ENCODE peak calls at places on chromosomes 5 and 9, in nine cellular contexts. U is iPS DF 6.9, L is skeletal muscle cell, H is kidney epithelial cell, R is HCT116, P is cardiac fibroblast, G is Peyer's patch, A is OCI-LY7, Z is A549. Q is an unnamed sample.

GRCh38 chr9:98240475-98240874 is 15.0 kb downstream of the TBC1D2 start:
- DNase-seq in A (no peak), Z (no peak), U (no peak), H (no peak), P (no peak), L (no peak), G (no peak), R (no peak), Q (no peak)

GRCh38 chr9:115194216-115194615 is 76.3 kb upstream of the TNC start:
- DNase-seq in P (no peak), U (no peak), R (no peak), G (no peak), L (no peak), A (no peak), Z (no peak), H (no peak), Q (no peak)

GRCh38 chr5:172896465-172896864 is 62.4 kb downstream of the ERGIC1 start:
- DNase-seq in R (no peak), L (no peak), G (no peak), H (no peak), Z (no peak), U (no peak), P (no peak), A (no peak), Q (no peak)

GRCh38 chr5:34660444-34660843 is 4.3 kb downstream of the RAI14 start:
- DNase-seq in R (no peak), H (peak; percentile 97), G (no peak), P (peak; percentile 93), A (no peak), U (no peak), Z (no peak), L (peak; percentile 92), Q (no peak)

GRCh38 chr5:176371621-176372539 is 6.6 kb downstream of the ARL10 start:
- DNase-seq in Z (no peak), L (no peak), A (no peak), G (peak; percentile 29), H (no peak), U (no peak), P (no peak), R (no peak), Q (no peak)

GRCh38 chr9:37465249-37466036 is at the start of gene ZBTB5:
- DNase-seq in P (peak; percentile 100), A (peak; percentile 100), Z (peak; percentile 99), L (peak; percentile 98), G (peak; percentile 100), U (peak; percentile 96), R (peak; percentile 99), H (peak; percentile 99), Q (peak; percentile 100)

GRCh38 chr5:157479166-157479565 is 19.2 kb downstream of the NIPAL4 start:
- DNase-seq in U (no peak), P (no peak), H (no peak), Z (no peak), A (no peak), G (no peak), R (no peak), L (no peak), Q (no peak)

GRCh38 chr5:83567741-83568530 is 96.4 kb downstream of the VCAN start:
- DNase-seq in Z (no peak), R (no peak), P (peak; percentile 94), U (no peak), L (peak; percentile 87), A (no peak), G (no peak), H (peak; percentile 87), Q (no peak)

GRCh38 chr5:43396762-43397304 is 15.4 kb downstream of the CCL28 start:
- DNase-seq in L (no peak), U (no peak), G (peak; percentile 73), A (no peak), R (no peak), Z (no peak), H (no peak), P (peak; percentile 30), Q (no peak)

GRCh38 chr9:6356441-6356840 is 28.3 kb downstream of the TPD52L3 start:
- DNase-seq in A (no peak), G (no peak), P (no peak), L (no peak), H (no peak), U (no peak), Z (no peak), R (no peak), Q (no peak)

GRCh38 chr9:105138306-105138801 is 106.1 kb upstream of the SLC44A1 start:
- DNase-seq in H (no peak), Z (no peak), G (no peak), R (no peak), P (peak; percentile 55), L (no peak), A (no peak), U (peak; percentile 57), Q (no peak)

GRCh38 chr5:93226202-93226735 is 354.8 kb downstream of the NR2F1-AS1 start:
- DNase-seq in P (no peak), R (no peak), H (no peak), L (no peak), A (no peak), Z (no peak), U (no peak), G (no peak), Q (no peak)

GRCh38 chr9:130465383-130466096 is 20.8 kb downstream of the ASS1 start:
- DNase-seq in L (no peak), A (no peak), Z (no peak), P (no peak), H (no peak), G (no peak), U (no peak), R (no peak), Q (no peak)

DNA sequence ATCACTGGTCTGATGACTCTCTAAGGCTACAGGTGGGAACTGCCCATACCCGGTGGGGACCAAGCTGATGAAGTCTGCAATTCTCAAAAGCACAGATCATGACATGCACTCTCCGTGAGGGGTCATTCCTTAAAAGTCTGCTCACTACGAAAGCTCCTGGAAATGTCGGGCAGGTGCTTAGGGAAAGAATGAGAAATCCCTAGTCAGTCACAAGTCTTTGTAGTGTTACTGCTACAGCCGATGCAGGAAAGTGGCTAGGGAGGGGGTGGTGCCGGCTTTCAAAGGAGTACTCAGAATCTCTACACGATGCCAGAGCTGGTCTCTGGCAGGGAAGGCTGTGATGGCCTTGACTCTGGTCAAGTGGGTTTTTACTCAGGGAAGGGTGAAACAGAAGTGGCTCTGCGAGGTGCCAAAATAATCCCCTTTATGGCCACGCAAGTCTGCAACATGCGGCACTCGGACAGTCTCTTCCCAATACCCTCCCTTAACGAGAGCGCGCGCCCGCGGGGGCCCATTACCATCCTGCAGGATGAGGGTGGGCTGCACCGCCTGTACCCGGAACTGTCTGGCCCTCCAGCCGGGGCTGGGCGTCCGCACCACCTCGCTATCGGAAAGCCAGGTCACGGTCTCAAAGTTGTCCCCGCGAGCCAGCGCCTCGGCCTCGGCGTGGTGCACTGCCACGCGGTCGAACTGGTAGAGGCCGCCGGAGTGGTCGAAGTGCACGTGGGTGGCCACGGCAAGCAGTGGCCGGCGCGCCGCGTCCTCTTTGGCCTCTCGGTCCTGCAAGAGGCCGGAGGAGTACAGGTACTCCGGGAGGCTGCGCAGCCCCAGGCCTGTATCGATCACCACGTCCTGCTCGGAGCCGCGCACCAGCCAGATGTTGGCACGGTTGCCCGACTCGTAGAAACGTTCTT is 993 bp downstream of the MBLAC2 start:
- DNase-seq in P (peak; percentile 16), A (peak; percentile 47), Z (peak; percentile 14), R (no peak), G (no peak), L (no peak), H (no peak), U (no peak), Q (peak; percentile 15)
- H3K4me3 ChIP-seq in P (peak overlapping the region; percentile 92), A (peak overlapping the region; percentile 80), Z (peak overlapping the region; percentile 80), R (peak overlapping the region; percentile 85), G (peak overlapping the region; percentile 87), L (peak overlapping the region; percentile 86), H (peak overlapping the region; percentile 70), U (peak overlapping the region; percentile 49), Q (peak overlapping the region; percentile 92)

DNA sequence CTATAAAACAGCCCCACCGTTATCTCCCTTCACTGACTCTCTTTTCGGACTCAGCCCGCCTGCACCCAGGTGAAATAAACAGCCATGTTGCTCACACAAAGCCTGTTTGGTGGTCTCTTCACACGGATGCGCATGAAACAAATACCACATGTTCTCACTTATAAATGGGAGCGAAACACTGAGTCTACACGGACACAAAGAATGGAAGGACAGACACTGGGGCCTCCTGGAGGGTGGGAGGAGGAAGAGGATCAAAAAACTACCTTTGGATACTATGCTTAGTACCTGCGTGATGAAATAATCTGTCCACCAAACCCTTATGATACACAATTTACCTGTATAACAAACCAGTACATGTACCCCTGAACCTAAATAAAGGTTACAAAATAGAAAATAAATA is 98.6 kb downstream of the ICE1 start:
- DNase-seq in G (no peak), U (no peak), L (no peak), R (no peak), H (no peak), P (no peak), Z (no peak), A (no peak), Q (no peak)
- H3K4me3 ChIP-seq in G (no peak overlapping the region), U (no peak overlapping the region), L (no peak overlapping the region), R (no peak overlapping the region), H (no peak overlapping the region), P (no peak overlapping the region), Z (no peak overlapping the region), A (no peak overlapping the region), Q (no peak overlapping the region)

GRCh38 chr5:135029468-135030122 is 4.4 kb downstream of the PITX1 start:
- DNase-seq in G (no peak), L (no peak), R (no peak), U (no peak), Z (no peak), P (no peak), H (no peak), A (no peak), Q (no peak)

GRCh38 chr5:135030691-135031145 is 3.3 kb downstream of the PITX1 start:
- DNase-seq in Z (no peak), H (no peak), P (no peak), R (no peak), L (no peak), A (no peak), G (no peak), U (no peak), Q (no peak)

GRCh38 chr5:135028791-135029467 is 5.1 kb downstream of the PITX1 start:
- DNase-seq in R (no peak), H (no peak), A (no peak), P (no peak), Z (no peak), U (no peak), G (no peak), L (no peak), Q (no peak)

GRCh38 chr5:135031146-135031812 is 2.7 kb downstream of the PITX1 start:
- DNase-seq in H (no peak), Z (no peak), G (no peak), R (no peak), P (peak; percentile 13), U (no peak), L (no peak), A (no peak), Q (no peak)

GRCh38 chr5:135030123-135030517 is 3.9 kb downstream of the PITX1 start:
- DNase-seq in L (no peak), G (no peak), H (no peak), U (no peak), P (no peak), R (no peak), A (no peak), Z (no peak), Q (no peak)
- H3K4me3 ChIP-seq in L (peak overlapping the region; percentile 77), G (peak overlapping the region; percentile 36), H (no peak overlapping the region), U (no peak overlapping the region), P (no peak overlapping the region), R (no peak overlapping the region), A (peak overlapping the region; percentile 84), Z (no peak overlapping the region), Q (no peak overlapping the region)

DNA sequence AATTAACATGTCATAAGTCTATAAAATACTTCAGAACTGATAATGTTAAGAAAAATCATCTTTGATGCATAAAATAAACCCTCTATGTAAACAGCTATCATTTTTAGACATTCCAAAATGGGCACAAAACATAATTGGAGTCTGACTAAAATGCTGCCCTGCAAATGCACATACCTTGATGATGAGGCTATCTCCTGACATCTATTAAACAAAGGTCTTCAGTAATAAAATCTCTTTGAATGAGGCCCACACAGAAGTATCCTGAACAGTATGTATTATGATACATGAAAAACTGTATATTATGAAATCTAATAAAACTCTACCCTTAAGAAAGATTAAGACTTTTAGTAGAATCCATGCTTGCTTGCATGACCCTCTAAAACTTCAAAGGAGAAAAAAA is 66.1 kb downstream of the FBXL17 start:
- DNase-seq in U (no peak), P (no peak), A (no peak), R (no peak), L (no peak), G (no peak), Z (no peak), H (no peak), Q (no peak)
- H3K4me3 ChIP-seq in U (no peak overlapping the region), P (no peak overlapping the region), A (no peak overlapping the region), R (no peak overlapping the region), L (no peak overlapping the region), G (no peak overlapping the region), Z (no peak overlapping the region), H (no peak overlapping the region), Q (no peak overlapping the region)